ENCODE peak calls at places on chromosomes 11 and 22, in four cellular contexts. One of them, this sample, is unnamed.

GRCh38 chr11:79902493-79902892 is 461.7 kb upstream of the TENM4 start:
- DNase-seq in amniotic stem cell: no peak
- DNase-seq in activated CD4-positive, CD25-positive, alpha-beta regulatory T cell: no peak
- DNase-seq in NCI-H1417: peak
- DNase-seq in this sample: no peak

GRCh38 chr11:126891556-126892217 is 108.9 kb downstream of the KIRREL3 start:
- DNase-seq in amniotic stem cell: no peak
- DNase-seq in activated CD4-positive, CD25-positive, alpha-beta regulatory T cell: no peak
- DNase-seq in NCI-H1417: no peak
- DNase-seq in this sample: no peak

GRCh38 chr11:790721-791564 is 1.1 kb upstream of the CEND1 start:
- DNase-seq in amniotic stem cell: no peak
- DNase-seq in activated CD4-positive, CD25-positive, alpha-beta regulatory T cell: no peak
- DNase-seq in NCI-H1417: peak
- DNase-seq in this sample: no peak

GRCh38 chr11:31958086-31958735 is 132.7 kb upstream of the RCN1 start:
- DNase-seq in amniotic stem cell: no peak
- DNase-seq in activated CD4-positive, CD25-positive, alpha-beta regulatory T cell: peak
- DNase-seq in NCI-H1417: no peak
- DNase-seq in this sample: peak

GRCh38 chr22:24406322-24407277 is 20.8 kb upstream of the ADORA2A start:
- DNase-seq in amniotic stem cell: no peak
- DNase-seq in activated CD4-positive, CD25-positive, alpha-beta regulatory T cell: no peak
- DNase-seq in NCI-H1417: no peak
- DNase-seq in this sample: no peak

GRCh38 chr22:46598737-46599424 is 21.3 kb upstream of the GRAMD4 start:
- DNase-seq in amniotic stem cell: no peak
- DNase-seq in activated CD4-positive, CD25-positive, alpha-beta regulatory T cell: no peak
- DNase-seq in NCI-H1417: no peak
- DNase-seq in this sample: no peak

GRCh38 chr11:8967159-8967558 is 2.9 kb upstream of the TMEM9B start:
- DNase-seq in amniotic stem cell: no peak
- DNase-seq in activated CD4-positive, CD25-positive, alpha-beta regulatory T cell: no peak
- DNase-seq in NCI-H1417: no peak
- DNase-seq in this sample: no peak

GRCh38 chr11:76455331-76455730 is 10.5 kb downstream of the EMSY start:
- DNase-seq in amniotic stem cell: no peak
- DNase-seq in activated CD4-positive, CD25-positive, alpha-beta regulatory T cell: no peak
- DNase-seq in NCI-H1417: no peak
- DNase-seq in this sample: no peak

GRCh38 chr11:62553839-62554361 is 7.3 kb upstream of the AHNAK start:
- DNase-seq in amniotic stem cell: peak
- DNase-seq in activated CD4-positive, CD25-positive, alpha-beta regulatory T cell: no peak
- DNase-seq in NCI-H1417: no peak
- DNase-seq in this sample: no peak

GRCh38 chr11:78654071-78654470 is 79.4 kb upstream of the NARS2 start:
- DNase-seq in amniotic stem cell: no peak
- DNase-seq in activated CD4-positive, CD25-positive, alpha-beta regulatory T cell: no peak
- DNase-seq in NCI-H1417: no peak
- DNase-seq in this sample: peak

GRCh38 chr11:10377182-10377581 is 72.3 kb downstream of the ADM start:
- DNase-seq in amniotic stem cell: no peak
- DNase-seq in activated CD4-positive, CD25-positive, alpha-beta regulatory T cell: no peak
- DNase-seq in NCI-H1417: no peak
- DNase-seq in this sample: no peak

GRCh38 chr11:96317985-96318384 is 25.0 kb downstream of the MAML2 start:
- DNase-seq in amniotic stem cell: no peak
- DNase-seq in activated CD4-positive, CD25-positive, alpha-beta regulatory T cell: no peak
- DNase-seq in NCI-H1417: no peak
- DNase-seq in this sample: no peak

GRCh38 chr22:28297504-28297903 is 378.4 kb upstream of the PITPNB start:
- DNase-seq in amniotic stem cell: no peak
- DNase-seq in activated CD4-positive, CD25-positive, alpha-beta regulatory T cell: no peak
- DNase-seq in NCI-H1417: no peak
- DNase-seq in this sample: no peak

GRCh38 chr11:121100943-121101342 is at the start of gene TECTA:
- DNase-seq in amniotic stem cell: no peak
- DNase-seq in activated CD4-positive, CD25-positive, alpha-beta regulatory T cell: no peak
- DNase-seq in NCI-H1417: no peak
- DNase-seq in this sample: no peak

GRCh38 chr11:12286606-12287005 is 90.8 kb upstream of the PARVA start:
- DNase-seq in amniotic stem cell: no peak
- DNase-seq in activated CD4-positive, CD25-positive, alpha-beta regulatory T cell: no peak
- DNase-seq in NCI-H1417: no peak
- DNase-seq in this sample: no peak

GRCh38 chr11:116503216-116504160 is 269.3 kb downstream of the BUD13 start:
- DNase-seq in amniotic stem cell: no peak
- DNase-seq in activated CD4-positive, CD25-positive, alpha-beta regulatory T cell: no peak
- DNase-seq in NCI-H1417: no peak
- DNase-seq in this sample: no peak

GRCh38 chr22:20080445-20080775 is 369 bp downstream of the DGCR8 start:
- DNase-seq in amniotic stem cell: no peak
- DNase-seq in activated CD4-positive, CD25-positive, alpha-beta regulatory T cell: peak
- DNase-seq in NCI-H1417: peak
- DNase-seq in this sample: peak

GRCh38 chr11:67119577-67120391 is 721 bp downstream of the KDM2A start:
- DNase-seq in amniotic stem cell: no peak
- DNase-seq in activated CD4-positive, CD25-positive, alpha-beta regulatory T cell: no peak
- DNase-seq in NCI-H1417: peak
- DNase-seq in this sample: peak

GRCh38 chr11:1017269-1018005 is 19.1 kb downstream of the MUC6 start:
- DNase-seq in amniotic stem cell: no peak
- DNase-seq in activated CD4-positive, CD25-positive, alpha-beta regulatory T cell: no peak
- DNase-seq in NCI-H1417: no peak
- DNase-seq in this sample: no peak

GRCh38 chr11:114984611-114985163 is 306.4 kb downstream of the NXPE2 start:
- DNase-seq in amniotic stem cell: no peak
- DNase-seq in activated CD4-positive, CD25-positive, alpha-beta regulatory T cell: no peak
- DNase-seq in NCI-H1417: no peak
- DNase-seq in this sample: no peak

GRCh38 chr11:76217653-76218160 is 11.4 kb upstream of the WNT11 start:
- DNase-seq in amniotic stem cell: no peak
- DNase-seq in activated CD4-positive, CD25-positive, alpha-beta regulatory T cell: no peak
- DNase-seq in NCI-H1417: peak
- DNase-seq in this sample: peak

GRCh38 chr11:6617315-6617781 is 1.9 kb downstream of the TPP1 start:
- DNase-seq in amniotic stem cell: no peak
- DNase-seq in activated CD4-positive, CD25-positive, alpha-beta regulatory T cell: no peak
- DNase-seq in NCI-H1417: no peak
- DNase-seq in this sample: no peak

GRCh38 chr11:10305964-10306918 is 1.4 kb downstream of the ADM start:
- DNase-seq in amniotic stem cell: no peak
- DNase-seq in activated CD4-positive, CD25-positive, alpha-beta regulatory T cell: no peak
- DNase-seq in NCI-H1417: peak
- DNase-seq in this sample: no peak

GRCh38 chr11:119615003-119615878 is 113.8 kb downstream of the NECTIN1 start:
- DNase-seq in amniotic stem cell: peak
- DNase-seq in activated CD4-positive, CD25-positive, alpha-beta regulatory T cell: no peak
- DNase-seq in NCI-H1417: no peak
- DNase-seq in this sample: no peak

GRCh38 chr11:27699926-27700350 is 317 bp downstream of the BDNF start:
- DNase-seq in amniotic stem cell: no peak
- DNase-seq in activated CD4-positive, CD25-positive, alpha-beta regulatory T cell: no peak
- DNase-seq in NCI-H1417: peak
- DNase-seq in this sample: no peak

GRCh38 chr11:36372101-36372767 is 76.1 kb downstream of the PRR5L start:
- DNase-seq in amniotic stem cell: no peak
- DNase-seq in activated CD4-positive, CD25-positive, alpha-beta regulatory T cell: no peak
- DNase-seq in NCI-H1417: no peak
- DNase-seq in this sample: no peak

GRCh38 chr11:125253289-125253688 is 88.7 kb downstream of the PKNOX2 start:
- DNase-seq in amniotic stem cell: no peak
- DNase-seq in activated CD4-positive, CD25-positive, alpha-beta regulatory T cell: no peak
- DNase-seq in NCI-H1417: no peak
- DNase-seq in this sample: no peak

GRCh38 chr11:124830749-124831148 is 30.5 kb upstream of the MSANTD2 start:
- DNase-seq in amniotic stem cell: no peak
- DNase-seq in activated CD4-positive, CD25-positive, alpha-beta regulatory T cell: no peak
- DNase-seq in NCI-H1417: no peak
- DNase-seq in this sample: no peak

This sample was measured in NCI-H146.